ENCODE peak calls at places on chromosomes 5 and 9, in six cellular contexts. One of them, this sample, is unnamed.

GRCh38 chr5:134007581-134008256 is 2.9 kb upstream of the VDAC1 start:
- DNase-seq in retina: peak
- DNase-seq in CD8-positive, alpha-beta memory T cell: no peak
- DNase-seq in activated effector memory CD4-positive, alpha-beta T cell treated with Interleukin-2 at 50 U/mL for 16 hours: no peak
- DNase-seq in effector memory CD4-positive, alpha-beta T cell: no peak
- DNase-seq in stimulated activated CD4-positive, alpha-beta T cell treated with anti-CD3 and anti-CD28 coated beads, Interleukin-1b, Interleukin-23, amount 100 ng/mL, for 1 hour: no peak
- DNase-seq in this sample: no peak

GRCh38 chr5:154756203-154756870 is 1.2 kb downstream of the LARP1 start:
- DNase-seq in retina: peak
- DNase-seq in CD8-positive, alpha-beta memory T cell: peak
- DNase-seq in activated effector memory CD4-positive, alpha-beta T cell treated with Interleukin-2 at 50 U/mL for 16 hours: peak
- DNase-seq in effector memory CD4-positive, alpha-beta T cell: peak
- DNase-seq in stimulated activated CD4-positive, alpha-beta T cell treated with anti-CD3 and anti-CD28 coated beads, Interleukin-1b, Interleukin-23, amount 100 ng/mL, for 1 hour: peak
- DNase-seq in this sample: no peak

GRCh38 chr9:89312154-89312616 is 1.2 kb downstream of the CKS2 start:
- DNase-seq in retina: peak
- DNase-seq in CD8-positive, alpha-beta memory T cell: no peak
- DNase-seq in activated effector memory CD4-positive, alpha-beta T cell treated with Interleukin-2 at 50 U/mL for 16 hours: no peak
- DNase-seq in effector memory CD4-positive, alpha-beta T cell: no peak
- DNase-seq in stimulated activated CD4-positive, alpha-beta T cell treated with anti-CD3 and anti-CD28 coated beads, Interleukin-1b, Interleukin-23, amount 100 ng/mL, for 1 hour: no peak
- DNase-seq in this sample: no peak

GRCh38 chr5:73948289-73948688 is 322.3 kb downstream of the ARHGEF28 start:
- DNase-seq in retina: no peak
- DNase-seq in CD8-positive, alpha-beta memory T cell: no peak
- DNase-seq in activated effector memory CD4-positive, alpha-beta T cell treated with Interleukin-2 at 50 U/mL for 16 hours: no peak
- DNase-seq in effector memory CD4-positive, alpha-beta T cell: no peak
- DNase-seq in stimulated activated CD4-positive, alpha-beta T cell treated with anti-CD3 and anti-CD28 coated beads, Interleukin-1b, Interleukin-23, amount 100 ng/mL, for 1 hour: no peak
- DNase-seq in this sample: no peak

GRCh38 chr5:11075010-11075860 is 314.2 kb upstream of the DAP start:
- DNase-seq in retina: no peak
- DNase-seq in CD8-positive, alpha-beta memory T cell: no peak
- DNase-seq in activated effector memory CD4-positive, alpha-beta T cell treated with Interleukin-2 at 50 U/mL for 16 hours: no peak
- DNase-seq in effector memory CD4-positive, alpha-beta T cell: no peak
- DNase-seq in stimulated activated CD4-positive, alpha-beta T cell treated with anti-CD3 and anti-CD28 coated beads, Interleukin-1b, Interleukin-23, amount 100 ng/mL, for 1 hour: no peak
- DNase-seq in this sample: no peak

GRCh38 chr9:116547729-116548426 is 139.2 kb upstream of the TRIM32 start:
- DNase-seq in retina: no peak
- DNase-seq in CD8-positive, alpha-beta memory T cell: no peak
- DNase-seq in activated effector memory CD4-positive, alpha-beta T cell treated with Interleukin-2 at 50 U/mL for 16 hours: no peak
- DNase-seq in effector memory CD4-positive, alpha-beta T cell: no peak
- DNase-seq in stimulated activated CD4-positive, alpha-beta T cell treated with anti-CD3 and anti-CD28 coated beads, Interleukin-1b, Interleukin-23, amount 100 ng/mL, for 1 hour: no peak
- DNase-seq in this sample: no peak

GRCh38 chr9:132986114-132986513 is 7.6 kb downstream of the GFI1B start:
- DNase-seq in retina: no peak
- DNase-seq in CD8-positive, alpha-beta memory T cell: no peak
- DNase-seq in activated effector memory CD4-positive, alpha-beta T cell treated with Interleukin-2 at 50 U/mL for 16 hours: no peak
- DNase-seq in effector memory CD4-positive, alpha-beta T cell: no peak
- DNase-seq in stimulated activated CD4-positive, alpha-beta T cell treated with anti-CD3 and anti-CD28 coated beads, Interleukin-1b, Interleukin-23, amount 100 ng/mL, for 1 hour: no peak
- DNase-seq in this sample: no peak

GRCh38 chr9:122099271-122099869 is 6.3 kb upstream of the TTLL11 start:
- DNase-seq in retina: peak
- DNase-seq in CD8-positive, alpha-beta memory T cell: peak
- DNase-seq in activated effector memory CD4-positive, alpha-beta T cell treated with Interleukin-2 at 50 U/mL for 16 hours: peak
- DNase-seq in effector memory CD4-positive, alpha-beta T cell: peak
- DNase-seq in stimulated activated CD4-positive, alpha-beta T cell treated with anti-CD3 and anti-CD28 coated beads, Interleukin-1b, Interleukin-23, amount 100 ng/mL, for 1 hour: peak
- DNase-seq in this sample: peak

GRCh38 chr9:26086396-26086795 is 408.2 kb upstream of the TUSC1 start:
- DNase-seq in retina: no peak
- DNase-seq in CD8-positive, alpha-beta memory T cell: no peak
- DNase-seq in activated effector memory CD4-positive, alpha-beta T cell treated with Interleukin-2 at 50 U/mL for 16 hours: no peak
- DNase-seq in effector memory CD4-positive, alpha-beta T cell: no peak
- DNase-seq in stimulated activated CD4-positive, alpha-beta T cell treated with anti-CD3 and anti-CD28 coated beads, Interleukin-1b, Interleukin-23, amount 100 ng/mL, for 1 hour: no peak
- DNase-seq in this sample: no peak

GRCh38 chr5:90434116-90434714 is 24.7 kb upstream of the CETN3 start:
- DNase-seq in retina: peak
- DNase-seq in CD8-positive, alpha-beta memory T cell: peak
- DNase-seq in activated effector memory CD4-positive, alpha-beta T cell treated with Interleukin-2 at 50 U/mL for 16 hours: peak
- DNase-seq in effector memory CD4-positive, alpha-beta T cell: no peak
- DNase-seq in stimulated activated CD4-positive, alpha-beta T cell treated with anti-CD3 and anti-CD28 coated beads, Interleukin-1b, Interleukin-23, amount 100 ng/mL, for 1 hour: no peak
- DNase-seq in this sample: no peak

GRCh38 chr9:14308751-14309140 is 5.2 kb downstream of the NFIB start:
- DNase-seq in retina: no peak
- DNase-seq in CD8-positive, alpha-beta memory T cell: no peak
- DNase-seq in activated effector memory CD4-positive, alpha-beta T cell treated with Interleukin-2 at 50 U/mL for 16 hours: no peak
- DNase-seq in effector memory CD4-positive, alpha-beta T cell: no peak
- DNase-seq in stimulated activated CD4-positive, alpha-beta T cell treated with anti-CD3 and anti-CD28 coated beads, Interleukin-1b, Interleukin-23, amount 100 ng/mL, for 1 hour: no peak
- DNase-seq in this sample: no peak

GRCh38 chr5:142671801-142672200 is 14.1 kb downstream of the FGF1 start:
- DNase-seq in retina: no peak
- DNase-seq in CD8-positive, alpha-beta memory T cell: no peak
- DNase-seq in activated effector memory CD4-positive, alpha-beta T cell treated with Interleukin-2 at 50 U/mL for 16 hours: no peak
- DNase-seq in effector memory CD4-positive, alpha-beta T cell: no peak
- DNase-seq in stimulated activated CD4-positive, alpha-beta T cell treated with anti-CD3 and anti-CD28 coated beads, Interleukin-1b, Interleukin-23, amount 100 ng/mL, for 1 hour: no peak
- DNase-seq in this sample: no peak

GRCh38 chr9:136115641-136116359 is 2.9 kb downstream of the TMEM250 start:
- DNase-seq in retina: no peak
- DNase-seq in CD8-positive, alpha-beta memory T cell: no peak
- DNase-seq in activated effector memory CD4-positive, alpha-beta T cell treated with Interleukin-2 at 50 U/mL for 16 hours: no peak
- DNase-seq in effector memory CD4-positive, alpha-beta T cell: no peak
- DNase-seq in stimulated activated CD4-positive, alpha-beta T cell treated with anti-CD3 and anti-CD28 coated beads, Interleukin-1b, Interleukin-23, amount 100 ng/mL, for 1 hour: no peak
- DNase-seq in this sample: no peak

GRCh38 chr9:130239363-130239695 is 26.2 kb upstream of the HMCN2 start:
- DNase-seq in retina: no peak
- DNase-seq in CD8-positive, alpha-beta memory T cell: no peak
- DNase-seq in activated effector memory CD4-positive, alpha-beta T cell treated with Interleukin-2 at 50 U/mL for 16 hours: no peak
- DNase-seq in effector memory CD4-positive, alpha-beta T cell: no peak
- DNase-seq in stimulated activated CD4-positive, alpha-beta T cell treated with anti-CD3 and anti-CD28 coated beads, Interleukin-1b, Interleukin-23, amount 100 ng/mL, for 1 hour: no peak
- DNase-seq in this sample: no peak

GRCh38 chr5:15948225-15948624 is 231.4 kb downstream of the MARCHF11 start:
- DNase-seq in retina: no peak
- DNase-seq in CD8-positive, alpha-beta memory T cell: no peak
- DNase-seq in activated effector memory CD4-positive, alpha-beta T cell treated with Interleukin-2 at 50 U/mL for 16 hours: no peak
- DNase-seq in effector memory CD4-positive, alpha-beta T cell: no peak
- DNase-seq in stimulated activated CD4-positive, alpha-beta T cell treated with anti-CD3 and anti-CD28 coated beads, Interleukin-1b, Interleukin-23, amount 100 ng/mL, for 1 hour: no peak
- DNase-seq in this sample: no peak

GRCh38 chr5:15752886-15753285 is 252.9 kb downstream of the FBXL7 start:
- DNase-seq in retina: no peak
- DNase-seq in CD8-positive, alpha-beta memory T cell: no peak
- DNase-seq in activated effector memory CD4-positive, alpha-beta T cell treated with Interleukin-2 at 50 U/mL for 16 hours: no peak
- DNase-seq in effector memory CD4-positive, alpha-beta T cell: no peak
- DNase-seq in stimulated activated CD4-positive, alpha-beta T cell treated with anti-CD3 and anti-CD28 coated beads, Interleukin-1b, Interleukin-23, amount 100 ng/mL, for 1 hour: no peak
- DNase-seq in this sample: no peak

GRCh38 chr9:35763181-35763580 is 9.1 kb upstream of the MSMP start:
- DNase-seq in retina: no peak
- DNase-seq in CD8-positive, alpha-beta memory T cell: no peak
- DNase-seq in activated effector memory CD4-positive, alpha-beta T cell treated with Interleukin-2 at 50 U/mL for 16 hours: no peak
- DNase-seq in effector memory CD4-positive, alpha-beta T cell: no peak
- DNase-seq in stimulated activated CD4-positive, alpha-beta T cell treated with anti-CD3 and anti-CD28 coated beads, Interleukin-1b, Interleukin-23, amount 100 ng/mL, for 1 hour: no peak
- DNase-seq in this sample: no peak

GRCh38 chr5:50663636-50664035 is 2.8 kb upstream of the PARP8 start:
- DNase-seq in retina: no peak
- DNase-seq in CD8-positive, alpha-beta memory T cell: no peak
- DNase-seq in activated effector memory CD4-positive, alpha-beta T cell treated with Interleukin-2 at 50 U/mL for 16 hours: no peak
- DNase-seq in effector memory CD4-positive, alpha-beta T cell: no peak
- DNase-seq in stimulated activated CD4-positive, alpha-beta T cell treated with anti-CD3 and anti-CD28 coated beads, Interleukin-1b, Interleukin-23, amount 100 ng/mL, for 1 hour: no peak
- DNase-seq in this sample: no peak

GRCh38 chr5:488744-489688 is 35.2 kb downstream of the SLC9A3 start:
- DNase-seq in retina: no peak
- DNase-seq in CD8-positive, alpha-beta memory T cell: no peak
- DNase-seq in activated effector memory CD4-positive, alpha-beta T cell treated with Interleukin-2 at 50 U/mL for 16 hours: no peak
- DNase-seq in effector memory CD4-positive, alpha-beta T cell: no peak
- DNase-seq in stimulated activated CD4-positive, alpha-beta T cell treated with anti-CD3 and anti-CD28 coated beads, Interleukin-1b, Interleukin-23, amount 100 ng/mL, for 1 hour: no peak
- DNase-seq in this sample: no peak

GRCh38 chr5:131718487-131719014 is 78.3 kb downstream of the FNIP1 start:
- DNase-seq in retina: no peak
- DNase-seq in CD8-positive, alpha-beta memory T cell: no peak
- DNase-seq in activated effector memory CD4-positive, alpha-beta T cell treated with Interleukin-2 at 50 U/mL for 16 hours: no peak
- DNase-seq in effector memory CD4-positive, alpha-beta T cell: no peak
- DNase-seq in stimulated activated CD4-positive, alpha-beta T cell treated with anti-CD3 and anti-CD28 coated beads, Interleukin-1b, Interleukin-23, amount 100 ng/mL, for 1 hour: no peak
- DNase-seq in this sample: no peak

GRCh38 chr9:13033959-13034695 is 245.4 kb downstream of the MPDZ start:
- DNase-seq in retina: peak
- DNase-seq in CD8-positive, alpha-beta memory T cell: no peak
- DNase-seq in activated effector memory CD4-positive, alpha-beta T cell treated with Interleukin-2 at 50 U/mL for 16 hours: no peak
- DNase-seq in effector memory CD4-positive, alpha-beta T cell: no peak
- DNase-seq in stimulated activated CD4-positive, alpha-beta T cell treated with anti-CD3 and anti-CD28 coated beads, Interleukin-1b, Interleukin-23, amount 100 ng/mL, for 1 hour: no peak
- DNase-seq in this sample: no peak

GRCh38 chr9:92954078-92954861 is 6.9 kb downstream of the FGD3 start:
- DNase-seq in retina: no peak
- DNase-seq in CD8-positive, alpha-beta memory T cell: peak
- DNase-seq in activated effector memory CD4-positive, alpha-beta T cell treated with Interleukin-2 at 50 U/mL for 16 hours: peak
- DNase-seq in effector memory CD4-positive, alpha-beta T cell: peak
- DNase-seq in stimulated activated CD4-positive, alpha-beta T cell treated with anti-CD3 and anti-CD28 coated beads, Interleukin-1b, Interleukin-23, amount 100 ng/mL, for 1 hour: peak
- DNase-seq in this sample: peak

GRCh38 chr5:119439140-119439625 is 13.1 kb upstream of the HSD17B4 start:
- DNase-seq in retina: no peak
- DNase-seq in CD8-positive, alpha-beta memory T cell: no peak
- DNase-seq in activated effector memory CD4-positive, alpha-beta T cell treated with Interleukin-2 at 50 U/mL for 16 hours: no peak
- DNase-seq in effector memory CD4-positive, alpha-beta T cell: no peak
- DNase-seq in stimulated activated CD4-positive, alpha-beta T cell treated with anti-CD3 and anti-CD28 coated beads, Interleukin-1b, Interleukin-23, amount 100 ng/mL, for 1 hour: no peak
- DNase-seq in this sample: no peak

GRCh38 chr5:180618830-180619562 is 27.7 kb upstream of the SCGB3A1 start:
- DNase-seq in retina: peak
- DNase-seq in CD8-positive, alpha-beta memory T cell: peak
- DNase-seq in activated effector memory CD4-positive, alpha-beta T cell treated with Interleukin-2 at 50 U/mL for 16 hours: no peak
- DNase-seq in effector memory CD4-positive, alpha-beta T cell: no peak
- DNase-seq in stimulated activated CD4-positive, alpha-beta T cell treated with anti-CD3 and anti-CD28 coated beads, Interleukin-1b, Interleukin-23, amount 100 ng/mL, for 1 hour: peak
- DNase-seq in this sample: no peak

GRCh38 chr5:128681764-128682664 is 144.0 kb upstream of the FBN2 start:
- DNase-seq in retina: no peak
- DNase-seq in CD8-positive, alpha-beta memory T cell: no peak
- DNase-seq in activated effector memory CD4-positive, alpha-beta T cell treated with Interleukin-2 at 50 U/mL for 16 hours: no peak
- DNase-seq in effector memory CD4-positive, alpha-beta T cell: no peak
- DNase-seq in stimulated activated CD4-positive, alpha-beta T cell treated with anti-CD3 and anti-CD28 coated beads, Interleukin-1b, Interleukin-23, amount 100 ng/mL, for 1 hour: no peak
- DNase-seq in this sample: no peak

GRCh38 chr5:174387448-174387847 is 336.9 kb upstream of the MSX2 start:
- DNase-seq in retina: no peak
- DNase-seq in CD8-positive, alpha-beta memory T cell: no peak
- DNase-seq in activated effector memory CD4-positive, alpha-beta T cell treated with Interleukin-2 at 50 U/mL for 16 hours: no peak
- DNase-seq in effector memory CD4-positive, alpha-beta T cell: no peak
- DNase-seq in stimulated activated CD4-positive, alpha-beta T cell treated with anti-CD3 and anti-CD28 coated beads, Interleukin-1b, Interleukin-23, amount 100 ng/mL, for 1 hour: no peak
- DNase-seq in this sample: no peak

GRCh38 chr5:18264126-18264882 is 630.0 kb downstream of the TAF11L14 start:
- DNase-seq in retina: no peak
- DNase-seq in CD8-positive, alpha-beta memory T cell: no peak
- DNase-seq in activated effector memory CD4-positive, alpha-beta T cell treated with Interleukin-2 at 50 U/mL for 16 hours: no peak
- DNase-seq in effector memory CD4-positive, alpha-beta T cell: no peak
- DNase-seq in stimulated activated CD4-positive, alpha-beta T cell treated with anti-CD3 and anti-CD28 coated beads, Interleukin-1b, Interleukin-23, amount 100 ng/mL, for 1 hour: no peak
- DNase-seq in this sample: no peak

GRCh38 chr9:131270171-131271015 is 5.9 kb downstream of the FAM78A start:
- DNase-seq in retina: no peak
- DNase-seq in CD8-positive, alpha-beta memory T cell: peak
- DNase-seq in activated effector memory CD4-positive, alpha-beta T cell treated with Interleukin-2 at 50 U/mL for 16 hours: no peak
- DNase-seq in effector memory CD4-positive, alpha-beta T cell: no peak
- DNase-seq in stimulated activated CD4-positive, alpha-beta T cell treated with anti-CD3 and anti-CD28 coated beads, Interleukin-1b, Interleukin-23, amount 100 ng/mL, for 1 hour: no peak
- DNase-seq in this sample: no peak

GRCh38 chr5:132258102-132259060 is 885 bp downstream of the PDLIM4 start:
- DNase-seq in retina: peak
- DNase-seq in CD8-positive, alpha-beta memory T cell: no peak
- DNase-seq in activated effector memory CD4-positive, alpha-beta T cell treated with Interleukin-2 at 50 U/mL for 16 hours: no peak
- DNase-seq in effector memory CD4-positive, alpha-beta T cell: no peak
- DNase-seq in stimulated activated CD4-positive, alpha-beta T cell treated with anti-CD3 and anti-CD28 coated beads, Interleukin-1b, Interleukin-23, amount 100 ng/mL, for 1 hour: no peak
- DNase-seq in this sample: no peak

GRCh38 chr5:18566671-18567070 is 932.4 kb downstream of the TAF11L14 start:
- DNase-seq in retina: no peak
- DNase-seq in CD8-positive, alpha-beta memory T cell: no peak
- DNase-seq in activated effector memory CD4-positive, alpha-beta T cell treated with Interleukin-2 at 50 U/mL for 16 hours: no peak
- DNase-seq in effector memory CD4-positive, alpha-beta T cell: no peak
- DNase-seq in stimulated activated CD4-positive, alpha-beta T cell treated with anti-CD3 and anti-CD28 coated beads, Interleukin-1b, Interleukin-23, amount 100 ng/mL, for 1 hour: no peak
- DNase-seq in this sample: no peak

GRCh38 chr5:134656690-134657089 is 8.1 kb downstream of the SEC24A start:
- DNase-seq in retina: no peak
- DNase-seq in CD8-positive, alpha-beta memory T cell: no peak
- DNase-seq in activated effector memory CD4-positive, alpha-beta T cell treated with Interleukin-2 at 50 U/mL for 16 hours: no peak
- DNase-seq in effector memory CD4-positive, alpha-beta T cell: no peak
- DNase-seq in stimulated activated CD4-positive, alpha-beta T cell treated with anti-CD3 and anti-CD28 coated beads, Interleukin-1b, Interleukin-23, amount 100 ng/mL, for 1 hour: no peak
- DNase-seq in this sample: no peak

GRCh38 chr5:53359906-53360305 is 120.5 kb upstream of the FST start:
- DNase-seq in retina: no peak
- DNase-seq in CD8-positive, alpha-beta memory T cell: no peak
- DNase-seq in activated effector memory CD4-positive, alpha-beta T cell treated with Interleukin-2 at 50 U/mL for 16 hours: no peak
- DNase-seq in effector memory CD4-positive, alpha-beta T cell: no peak
- DNase-seq in stimulated activated CD4-positive, alpha-beta T cell treated with anti-CD3 and anti-CD28 coated beads, Interleukin-1b, Interleukin-23, amount 100 ng/mL, for 1 hour: no peak
- DNase-seq in this sample: no peak

GRCh38 chr5:37495210-37495609 is 116.1 kb downstream of the WDR70 start:
- DNase-seq in retina: no peak
- DNase-seq in CD8-positive, alpha-beta memory T cell: no peak
- DNase-seq in activated effector memory CD4-positive, alpha-beta T cell treated with Interleukin-2 at 50 U/mL for 16 hours: no peak
- DNase-seq in effector memory CD4-positive, alpha-beta T cell: no peak
- DNase-seq in stimulated activated CD4-positive, alpha-beta T cell treated with anti-CD3 and anti-CD28 coated beads, Interleukin-1b, Interleukin-23, amount 100 ng/mL, for 1 hour: no peak
- DNase-seq in this sample: no peak

GRCh38 chr5:119250946-119251901 is 104.6 kb upstream of the TNFAIP8 start:
- DNase-seq in retina: no peak
- DNase-seq in CD8-positive, alpha-beta memory T cell: no peak
- DNase-seq in activated effector memory CD4-positive, alpha-beta T cell treated with Interleukin-2 at 50 U/mL for 16 hours: no peak
- DNase-seq in effector memory CD4-positive, alpha-beta T cell: no peak
- DNase-seq in stimulated activated CD4-positive, alpha-beta T cell treated with anti-CD3 and anti-CD28 coated beads, Interleukin-1b, Interleukin-23, amount 100 ng/mL, for 1 hour: no peak
- DNase-seq in this sample: no peak

GRCh38 chr9:32928145-32928763 is 73.2 kb downstream of the APTX start:
- DNase-seq in retina: no peak
- DNase-seq in CD8-positive, alpha-beta memory T cell: no peak
- DNase-seq in activated effector memory CD4-positive, alpha-beta T cell treated with Interleukin-2 at 50 U/mL for 16 hours: no peak
- DNase-seq in effector memory CD4-positive, alpha-beta T cell: no peak
- DNase-seq in stimulated activated CD4-positive, alpha-beta T cell treated with anti-CD3 and anti-CD28 coated beads, Interleukin-1b, Interleukin-23, amount 100 ng/mL, for 1 hour: no peak
- DNase-seq in this sample: no peak

GRCh38 chr5:129460951-129461815 is 1.1 kb downstream of the ADAMTS19 start:
- DNase-seq in retina: peak
- DNase-seq in CD8-positive, alpha-beta memory T cell: no peak
- DNase-seq in activated effector memory CD4-positive, alpha-beta T cell treated with Interleukin-2 at 50 U/mL for 16 hours: no peak
- DNase-seq in effector memory CD4-positive, alpha-beta T cell: no peak
- DNase-seq in stimulated activated CD4-positive, alpha-beta T cell treated with anti-CD3 and anti-CD28 coated beads, Interleukin-1b, Interleukin-23, amount 100 ng/mL, for 1 hour: no peak
- DNase-seq in this sample: no peak

GRCh38 chr9:6686396-6686795 is 40.9 kb upstream of the GLDC start:
- DNase-seq in retina: no peak
- DNase-seq in CD8-positive, alpha-beta memory T cell: no peak
- DNase-seq in activated effector memory CD4-positive, alpha-beta T cell treated with Interleukin-2 at 50 U/mL for 16 hours: no peak
- DNase-seq in effector memory CD4-positive, alpha-beta T cell: no peak
- DNase-seq in stimulated activated CD4-positive, alpha-beta T cell treated with anti-CD3 and anti-CD28 coated beads, Interleukin-1b, Interleukin-23, amount 100 ng/mL, for 1 hour: no peak
- DNase-seq in this sample: no peak

GRCh38 chr9:109035684-109036423 is 22.6 kb upstream of the CTNNAL1 start:
- DNase-seq in retina: no peak
- DNase-seq in CD8-positive, alpha-beta memory T cell: no peak
- DNase-seq in activated effector memory CD4-positive, alpha-beta T cell treated with Interleukin-2 at 50 U/mL for 16 hours: no peak
- DNase-seq in effector memory CD4-positive, alpha-beta T cell: no peak
- DNase-seq in stimulated activated CD4-positive, alpha-beta T cell treated with anti-CD3 and anti-CD28 coated beads, Interleukin-1b, Interleukin-23, amount 100 ng/mL, for 1 hour: no peak
- DNase-seq in this sample: no peak

GRCh38 chr9:123063172-123063508 is 29.7 kb downstream of the GPR21 start:
- DNase-seq in retina: no peak
- DNase-seq in CD8-positive, alpha-beta memory T cell: no peak
- DNase-seq in activated effector memory CD4-positive, alpha-beta T cell treated with Interleukin-2 at 50 U/mL for 16 hours: no peak
- DNase-seq in effector memory CD4-positive, alpha-beta T cell: no peak
- DNase-seq in stimulated activated CD4-positive, alpha-beta T cell treated with anti-CD3 and anti-CD28 coated beads, Interleukin-1b, Interleukin-23, amount 100 ng/mL, for 1 hour: no peak
- DNase-seq in this sample: no peak